ENCODE peak calls at places on chromosomes 12 and 14, in nine cellular contexts. One of them, this sample, is unnamed.

GRCh38 chr14:73818821-73819220 is 32.8 kb upstream of the PTGR2 start:
- DNase-seq in psoas muscle: no peak
- DNase-seq in H9: no peak
- DNase-seq in testis: no peak
- DNase-seq in CD8-positive, alpha-beta T cell: no peak
- DNase-seq in prostate gland: no peak
- DNase-seq in CD4-positive, alpha-beta T cell: no peak
- DNase-seq in breast epithelium: no peak
- DNase-seq in right atrium auricular region: no peak
- DNase-seq in this sample: no peak

GRCh38 chr12:120996133-120996746 is 17.9 kb downstream of the HNF1A start:
- DNase-seq in breast epithelium: no peak
- DNase-seq in prostate gland: no peak
- DNase-seq in CD8-positive, alpha-beta T cell: no peak
- DNase-seq in H9: no peak
- DNase-seq in right atrium auricular region: no peak
- DNase-seq in psoas muscle: no peak
- DNase-seq in CD4-positive, alpha-beta T cell: no peak
- DNase-seq in testis: no peak
- DNase-seq in this sample: no peak

GRCh38 chr12:6493580-6494350 is at the start of gene NCAPD2:
- DNase-seq in testis: peak; percentile 98
- DNase-seq in CD8-positive, alpha-beta T cell: peak; percentile 92
- DNase-seq in prostate gland: peak; percentile 95
- DNase-seq in psoas muscle: peak; percentile 97
- DNase-seq in H9: peak; percentile 99
- DNase-seq in breast epithelium: peak; percentile 95
- DNase-seq in CD4-positive, alpha-beta T cell: peak; percentile 94
- DNase-seq in right atrium auricular region: peak; percentile 98
- DNase-seq in this sample: peak; percentile 94

GRCh38 chr14:77830692-77831091 is 30.8 kb downstream of the ADCK1 start:
- DNase-seq in breast epithelium: no peak
- DNase-seq in prostate gland: no peak
- DNase-seq in CD8-positive, alpha-beta T cell: no peak
- DNase-seq in right atrium auricular region: no peak
- DNase-seq in CD4-positive, alpha-beta T cell: no peak
- DNase-seq in psoas muscle: no peak
- DNase-seq in testis: no peak
- DNase-seq in H9: no peak
- DNase-seq in this sample: no peak

GRCh38 chr12:119061208-119061796 is 80.0 kb downstream of the SRRM4 start:
- DNase-seq in right atrium auricular region: no peak
- DNase-seq in breast epithelium: no peak
- DNase-seq in H9: peak; percentile 86
- DNase-seq in psoas muscle: peak; percentile 51
- DNase-seq in CD4-positive, alpha-beta T cell: no peak
- DNase-seq in CD8-positive, alpha-beta T cell: no peak
- DNase-seq in testis: peak; percentile 77
- DNase-seq in prostate gland: peak; percentile 30
- DNase-seq in this sample: no peak

GRCh38 chr12:130992448-130992847 is 38.7 kb downstream of the ADGRD1 start:
- DNase-seq in H9: no peak
- DNase-seq in right atrium auricular region: no peak
- DNase-seq in breast epithelium: no peak
- DNase-seq in CD8-positive, alpha-beta T cell: no peak
- DNase-seq in prostate gland: no peak
- DNase-seq in CD4-positive, alpha-beta T cell: no peak
- DNase-seq in testis: no peak
- DNase-seq in psoas muscle: no peak
- DNase-seq in this sample: no peak

GRCh38 chr12:95859344-95859816 is 628 bp downstream of the SNRPF start:
- DNase-seq in testis: no peak
- DNase-seq in right atrium auricular region: no peak
- DNase-seq in H9: no peak
- DNase-seq in CD4-positive, alpha-beta T cell: no peak
- DNase-seq in psoas muscle: no peak
- DNase-seq in CD8-positive, alpha-beta T cell: peak; percentile 8
- DNase-seq in breast epithelium: no peak
- DNase-seq in prostate gland: no peak
- DNase-seq in this sample: no peak

GRCh38 chr12:26878661-26879119 is 45.7 kb upstream of the ITPR2 start:
- DNase-seq in CD8-positive, alpha-beta T cell: no peak
- DNase-seq in testis: peak; percentile 92
- DNase-seq in psoas muscle: peak; percentile 81
- DNase-seq in H9: no peak
- DNase-seq in breast epithelium: peak; percentile 74
- DNase-seq in CD4-positive, alpha-beta T cell: no peak
- DNase-seq in right atrium auricular region: peak; percentile 70
- DNase-seq in prostate gland: peak; percentile 79
- DNase-seq in this sample: peak; percentile 63

GRCh38 chr12:132259364-132259871 is 70.0 kb downstream of the GALNT9 start:
- DNase-seq in testis: no peak
- DNase-seq in CD8-positive, alpha-beta T cell: no peak
- DNase-seq in prostate gland: no peak
- DNase-seq in CD4-positive, alpha-beta T cell: no peak
- DNase-seq in psoas muscle: no peak
- DNase-seq in breast epithelium: no peak
- DNase-seq in right atrium auricular region: no peak
- DNase-seq in H9: no peak
- DNase-seq in this sample: no peak

GRCh38 chr12:3009780-3010179 is 50.6 kb downstream of the TEAD4 start:
- DNase-seq in psoas muscle: no peak
- DNase-seq in CD4-positive, alpha-beta T cell: no peak
- DNase-seq in right atrium auricular region: no peak
- DNase-seq in CD8-positive, alpha-beta T cell: no peak
- DNase-seq in breast epithelium: no peak
- DNase-seq in H9: no peak
- DNase-seq in testis: no peak
- DNase-seq in prostate gland: no peak
- DNase-seq in this sample: no peak

GRCh38 chr12:6958609-6959375 is 7.6 kb downstream of the PTPN6 start:
- DNase-seq in breast epithelium: no peak
- DNase-seq in CD8-positive, alpha-beta T cell: peak; percentile 71
- DNase-seq in H9: no peak
- DNase-seq in testis: no peak
- DNase-seq in CD4-positive, alpha-beta T cell: peak; percentile 70
- DNase-seq in right atrium auricular region: no peak
- DNase-seq in prostate gland: no peak
- DNase-seq in psoas muscle: peak; percentile 61
- DNase-seq in this sample: no peak

GRCh38 chr14:23376477-23377200 is at the start of gene CMTM5:
- DNase-seq in CD8-positive, alpha-beta T cell: no peak
- DNase-seq in CD4-positive, alpha-beta T cell: no peak
- DNase-seq in breast epithelium: no peak
- DNase-seq in H9: peak; percentile 66
- DNase-seq in psoas muscle: no peak
- DNase-seq in prostate gland: no peak
- DNase-seq in right atrium auricular region: no peak
- DNase-seq in testis: no peak
- DNase-seq in this sample: no peak

GRCh38 chr14:97120204-97121120 is 323.3 kb downstream of the VRK1 start:
- DNase-seq in psoas muscle: no peak
- DNase-seq in right atrium auricular region: no peak
- DNase-seq in prostate gland: no peak
- DNase-seq in testis: no peak
- DNase-seq in breast epithelium: no peak
- DNase-seq in CD4-positive, alpha-beta T cell: peak; percentile 30
- DNase-seq in H9: no peak
- DNase-seq in CD8-positive, alpha-beta T cell: peak; percentile 32
- DNase-seq in this sample: no peak

GRCh38 chr12:54133663-54134375 is 55.0 kb downstream of the SMUG1 start:
- DNase-seq in psoas muscle: no peak
- DNase-seq in breast epithelium: no peak
- DNase-seq in prostate gland: no peak
- DNase-seq in CD4-positive, alpha-beta T cell: no peak
- DNase-seq in right atrium auricular region: no peak
- DNase-seq in CD8-positive, alpha-beta T cell: no peak
- DNase-seq in H9: no peak
- DNase-seq in testis: no peak
- DNase-seq in this sample: no peak

GRCh38 chr14:36423430-36423829 is 96.6 kb downstream of the NKX2-1 start:
- DNase-seq in psoas muscle: no peak
- DNase-seq in testis: no peak
- DNase-seq in prostate gland: no peak
- DNase-seq in CD8-positive, alpha-beta T cell: no peak
- DNase-seq in breast epithelium: no peak
- DNase-seq in H9: no peak
- DNase-seq in CD4-positive, alpha-beta T cell: no peak
- DNase-seq in right atrium auricular region: no peak
- DNase-seq in this sample: no peak
- H3K27me3 ChIP-seq in psoas muscle: no peaks in the 10 kb centered on the region
- H3K27me3 ChIP-seq in testis: no peaks in the 10 kb centered on the region
- H3K27me3 ChIP-seq in prostate gland: no peaks in the 10 kb centered on the region
- H3K27me3 ChIP-seq in CD8-positive, alpha-beta T cell: no peaks in the 10 kb centered on the region
- H3K27me3 ChIP-seq in breast epithelium: no peaks in the 10 kb centered on the region
- H3K27me3 ChIP-seq in H9: no peaks in the 10 kb centered on the region
- H3K27me3 ChIP-seq in CD4-positive, alpha-beta T cell: no peaks in the 10 kb centered on the region
- H3K27me3 ChIP-seq in right atrium auricular region: no peaks in the 10 kb centered on the region
- H3K27me3 ChIP-seq in this sample: no peaks in the 10 kb centered on the region

GRCh38 chr14:52724360-52724644 is 5.7 kb upstream of the STYX start:
- DNase-seq in right atrium auricular region: no peak
- DNase-seq in testis: no peak
- DNase-seq in H9: no peak
- DNase-seq in breast epithelium: no peak
- DNase-seq in CD4-positive, alpha-beta T cell: no peak
- DNase-seq in CD8-positive, alpha-beta T cell: no peak
- DNase-seq in prostate gland: no peak
- DNase-seq in psoas muscle: no peak
- DNase-seq in this sample: no peak

GRCh38 chr14:52730708-52731111 is 744 bp downstream of the STYX start:
- DNase-seq in right atrium auricular region: no peak
- DNase-seq in H9: no peak
- DNase-seq in CD8-positive, alpha-beta T cell: no peak
- DNase-seq in breast epithelium: no peak
- DNase-seq in CD4-positive, alpha-beta T cell: no peak
- DNase-seq in prostate gland: no peak
- DNase-seq in testis: no peak
- DNase-seq in psoas muscle: no peak
- DNase-seq in this sample: no peak

GRCh38 chr14:52733824-52734223 is 3.9 kb downstream of the STYX start:
- DNase-seq in H9: peak; percentile 42
- DNase-seq in CD8-positive, alpha-beta T cell: no peak
- DNase-seq in CD4-positive, alpha-beta T cell: no peak
- DNase-seq in prostate gland: no peak
- DNase-seq in right atrium auricular region: no peak
- DNase-seq in breast epithelium: no peak
- DNase-seq in psoas muscle: no peak
- DNase-seq in testis: peak; percentile 93
- DNase-seq in this sample: no peak

GRCh38 chr14:52729585-52729924 is 411 bp upstream of the STYX start:
- DNase-seq in H9: no peak
- DNase-seq in prostate gland: no peak
- DNase-seq in CD8-positive, alpha-beta T cell: no peak
- DNase-seq in psoas muscle: no peak
- DNase-seq in right atrium auricular region: no peak
- DNase-seq in CD4-positive, alpha-beta T cell: no peak
- DNase-seq in breast epithelium: no peak
- DNase-seq in testis: no peak
- DNase-seq in this sample: no peak

DNA sequence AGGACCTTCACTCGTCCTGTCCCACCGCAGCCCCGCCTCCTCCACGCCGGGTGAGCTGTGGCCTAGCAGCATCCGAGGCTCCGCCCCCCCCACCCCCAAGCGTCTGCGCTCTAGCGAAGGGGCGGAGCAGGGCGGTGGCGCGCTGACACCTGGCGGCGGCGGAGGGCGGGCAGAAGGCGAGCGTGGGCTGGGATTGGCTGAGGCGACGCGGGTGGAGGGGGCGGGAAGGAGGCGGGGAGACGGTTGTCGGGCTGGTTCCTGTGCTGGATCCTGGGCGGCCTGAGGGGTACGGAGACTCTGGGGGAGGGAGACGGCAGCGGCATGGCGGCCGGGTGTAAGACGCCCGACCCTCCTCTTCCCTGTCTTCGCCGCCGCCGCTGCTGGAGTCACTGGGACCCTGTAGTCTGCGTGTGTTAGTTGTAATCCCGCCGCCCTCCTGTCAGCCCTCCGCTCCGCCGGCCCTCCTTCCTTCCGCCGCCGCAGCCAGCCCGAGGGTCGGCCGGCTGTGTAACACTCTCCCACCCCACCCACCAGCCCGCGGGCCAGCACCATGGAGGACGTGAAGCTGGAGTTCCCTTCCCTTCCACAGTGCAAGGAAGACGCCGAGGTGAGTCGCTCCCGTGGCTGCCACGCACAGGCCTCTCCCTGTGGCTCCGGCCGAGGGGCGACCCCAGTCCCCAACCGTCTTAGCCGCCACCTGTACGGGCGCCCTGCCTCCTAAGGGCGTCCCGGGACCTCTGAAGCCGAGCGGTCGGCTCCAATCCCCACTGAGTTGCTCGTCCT is at the start of gene STYX:
- DNase-seq in psoas muscle: peak; percentile 99
- DNase-seq in CD4-positive, alpha-beta T cell: peak; percentile 96
- DNase-seq in prostate gland: peak; percentile 99
- DNase-seq in H9: peak; percentile 100
- DNase-seq in right atrium auricular region: peak; percentile 97
- DNase-seq in testis: peak; percentile 99
- DNase-seq in breast epithelium: peak; percentile 97
- DNase-seq in CD8-positive, alpha-beta T cell: peak; percentile 97
- DNase-seq in this sample: peak; percentile 98
- TF ChIP-seq CTCF in psoas muscle: peak; percentile 4
- TF ChIP-seq CTCF in CD4-positive, alpha-beta T cell: no peak
- TF ChIP-seq CTCF in prostate gland: peak; percentile 67
- TF ChIP-seq CTCF in H9: no peak
- TF ChIP-seq CTCF in right atrium auricular region: no peak
- TF ChIP-seq CTCF in testis: peak; percentile 34
- TF ChIP-seq CTCF in breast epithelium: no peak
- TF ChIP-seq CTCF in CD8-positive, alpha-beta T cell: no peak
- TF ChIP-seq CTCF in this sample: peak; percentile 47

DNA sequence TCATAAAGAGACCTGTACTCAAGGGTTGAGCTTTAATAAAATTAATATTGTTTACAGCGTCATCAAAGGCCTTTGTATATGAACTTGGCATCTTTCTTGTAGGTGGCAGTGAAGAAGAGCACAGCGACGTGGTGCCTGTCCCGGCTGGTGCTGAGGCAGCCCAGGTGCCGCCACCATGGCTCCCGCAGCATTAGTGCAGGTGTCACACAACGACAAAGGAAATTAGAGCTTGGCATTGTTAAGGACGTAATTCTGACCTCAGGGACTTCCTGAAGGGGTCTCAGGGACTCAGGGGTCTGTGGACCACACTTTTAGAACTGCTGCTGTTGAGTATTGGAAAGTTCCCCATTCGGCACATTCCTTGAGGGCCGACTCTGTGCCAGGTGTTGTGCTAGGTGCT is 24.1 kb downstream of the EML1 start:
- DNase-seq in testis: no peak
- DNase-seq in H9: no peak
- DNase-seq in breast epithelium: no peak
- DNase-seq in psoas muscle: no peak
- DNase-seq in CD8-positive, alpha-beta T cell: no peak
- DNase-seq in CD4-positive, alpha-beta T cell: no peak
- DNase-seq in prostate gland: no peak
- DNase-seq in right atrium auricular region: no peak
- DNase-seq in this sample: no peak
- H3K27me3 ChIP-seq in testis: no peaks in the 10 kb centered on the region
- H3K27me3 ChIP-seq in H9: no peaks in the 10 kb centered on the region
- H3K27me3 ChIP-seq in breast epithelium: no peaks in the 10 kb centered on the region
- H3K27me3 ChIP-seq in psoas muscle: no peaks in the 10 kb centered on the region
- H3K27me3 ChIP-seq in CD8-positive, alpha-beta T cell: no peaks in the 10 kb centered on the region
- H3K27me3 ChIP-seq in CD4-positive, alpha-beta T cell: peaks cover 10% of the 10 kb centered on the region
- H3K27me3 ChIP-seq in prostate gland: no peaks in the 10 kb centered on the region
- H3K27me3 ChIP-seq in right atrium auricular region: no peaks in the 10 kb centered on the region
- H3K27me3 ChIP-seq in this sample: no peaks in the 10 kb centered on the region

GRCh38 chr14:52649511-52649910 is 45.8 kb downstream of the ERO1A start:
- DNase-seq in CD4-positive, alpha-beta T cell: no peak
- DNase-seq in prostate gland: no peak
- DNase-seq in psoas muscle: no peak
- DNase-seq in testis: no peak
- DNase-seq in breast epithelium: no peak
- DNase-seq in CD8-positive, alpha-beta T cell: no peak
- DNase-seq in H9: no peak
- DNase-seq in right atrium auricular region: no peak
- DNase-seq in this sample: no peak

GRCh38 chr14:52650774-52651173 is 44.6 kb downstream of the ERO1A start:
- DNase-seq in psoas muscle: no peak
- DNase-seq in CD4-positive, alpha-beta T cell: no peak
- DNase-seq in testis: no peak
- DNase-seq in right atrium auricular region: no peak
- DNase-seq in CD8-positive, alpha-beta T cell: no peak
- DNase-seq in prostate gland: no peak
- DNase-seq in breast epithelium: no peak
- DNase-seq in H9: no peak
- DNase-seq in this sample: no peak
- TF ChIP-seq CTCF in psoas muscle: no peak
- TF ChIP-seq CTCF in CD4-positive, alpha-beta T cell: no peak
- TF ChIP-seq CTCF in testis: no peak
- TF ChIP-seq CTCF in right atrium auricular region: no peak
- TF ChIP-seq CTCF in CD8-positive, alpha-beta T cell: no peak
- TF ChIP-seq CTCF in prostate gland: no peak
- TF ChIP-seq CTCF in breast epithelium: no peak
- TF ChIP-seq CTCF in H9: no peak
- TF ChIP-seq CTCF in this sample: no peak